ENCODE peak calls at places on chromosomes 11 and 22, in four cellular contexts. L is NCI-H2029; E is stimulated activated CD4-positive, alpha-beta T cell treated with anti-CD3 and anti-CD28 coated beads, Interleukin-2, amount 100 ng/mL, for 48 hours; C is effector CD4-positive, alpha-beta T cell. F is an unnamed sample.

GRCh38 chr11:67999201-67999629 is 4.7 kb downstream of the UNC93B1 start:
- DNase-seq in E (no peak), L (no peak), C (no peak), F (no peak)

GRCh38 chr11:75264356-75264755 is 23.8 kb downstream of the TPBGL start:
- DNase-seq in L (no peak), E (no peak), C (no peak), F (no peak)

GRCh38 chr11:44256673-44257291 is 53.2 kb downstream of the ALX4 start:
- DNase-seq in E (no peak), C (no peak), L (peak), F (no peak)

GRCh38 chr11:116990061-116990473 is 108.2 kb downstream of the SIK3 start:
- DNase-seq in L (no peak), E (no peak), C (no peak), F (no peak)

GRCh38 chr22:46053563-46054090 is 76.7 kb upstream of the WNT7B start:
- DNase-seq in E (peak), C (peak), L (peak), F (peak)

GRCh38 chr22:27494821-27495220 is 306.7 kb downstream of the MN1 start:
- DNase-seq in E (no peak), C (no peak), L (no peak), F (no peak)

GRCh38 chr11:8581300-8581699 is 12.7 kb downstream of the STK33 start:
- DNase-seq in L (no peak), E (no peak), C (no peak), F (no peak)

GRCh38 chr11:132623496-132623895 is 908.8 kb downstream of the OPCML start:
- DNase-seq in L (no peak), C (no peak), E (no peak), F (no peak)

GRCh38 chr22:32623943-32624342 is 149.3 kb downstream of the FBXO7 start:
- DNase-seq in L (peak), E (no peak), C (no peak), F (no peak)

GRCh38 chr22:47322854-47323253 is 560.4 kb downstream of the TBC1D22A start:
- DNase-seq in C (no peak), L (peak), E (no peak), F (no peak)

GRCh38 chr22:40519284-40519947 is 117.1 kb downstream of the MRTFA start:
- DNase-seq in L (no peak), C (no peak), E (no peak), F (no peak)

GRCh38 chr11:59953463-59954218 is 10.2 kb upstream of the OOSP4A start:
- DNase-seq in E (no peak), C (no peak), L (no peak), F (no peak)

GRCh38 chr11:110527146-110527545 is 97.4 kb downstream of the FDX1 start:
- DNase-seq in C (no peak), E (no peak), L (no peak), F (no peak)

GRCh38 chr11:77073328-77074001 is 6.7 kb downstream of the CAPN5 start:
- DNase-seq in E (no peak), L (peak), C (no peak), F (no peak)

GRCh38 chr11:5605849-5606248 is 9.4 kb downstream of the TRIM6 start:
- DNase-seq in L (no peak), C (no peak), E (no peak), F (no peak)

GRCh38 chr11:72085836-72086475 is 5.3 kb downstream of the LRRC51 start:
- DNase-seq in E (no peak), L (peak), C (no peak), F (no peak)

GRCh38 chr11:126585388-126586302 is 230.2 kb downstream of the ST3GAL4 start:
- DNase-seq in C (no peak), L (peak), E (no peak), F (no peak)

GRCh38 chr11:27443746-27444465 is 28.7 kb downstream of the LGR4 start:
- DNase-seq in E (no peak), C (no peak), L (no peak), F (peak)

GRCh38 chr22:23067023-23067650 is 3.2 kb upstream of the GNAZ start:
- DNase-seq in E (no peak), C (no peak), L (no peak), F (no peak)

GRCh38 chr11:69297926-69298777 is 4.2 kb downstream of the MYEOV start:
- DNase-seq in C (peak), E (no peak), L (no peak), F (no peak)

GRCh38 chr11:67289651-67290479 is 762 bp downstream of the ANKRD13D start:
- DNase-seq in C (no peak), L (no peak), E (no peak), F (no peak)

GRCh38 chr11:48031602-48032001 is 51.2 kb downstream of the PTPRJ start:
- DNase-seq in L (no peak), C (no peak), E (no peak), F (no peak)

GRCh38 chr11:69050592-69051380 is 2.1 kb downstream of the TPCN2 start:
- DNase-seq in L (no peak), E (no peak), C (no peak), F (no peak)

GRCh38 chr11:73228268-73229134 is 10.4 kb downstream of the P2RY2 start:
- DNase-seq in E (no peak), C (no peak), L (no peak), F (no peak)

GRCh38 chr11:70076461-70076931 is 1.6 kb upstream of the ANO1 start:
- DNase-seq in L (no peak), E (no peak), C (no peak), F (no peak)

GRCh38 chr11:10701982-10702381 is 8.4 kb upstream of the IRAG1 start:
- DNase-seq in L (no peak), E (no peak), C (no peak), F (no peak)

GRCh38 chr11:47259178-47259977 is 1.6 kb downstream of the NR1H3 start:
- DNase-seq in E (peak), C (no peak), L (no peak), F (no peak)

GRCh38 chr11:104570088-104570701 is 328.1 kb downstream of the CASP12 start:
- DNase-seq in L (no peak), C (no peak), E (no peak), F (no peak)

GRCh38 chr11:65586676-65587075 is 8.9 kb downstream of the KCNK7 start:
- DNase-seq in E (no peak), C (no peak), L (no peak), F (no peak)

GRCh38 chr11:77278595-77279506 is 22.6 kb downstream of the GDPD4 start:
- DNase-seq in L (no peak), C (no peak), E (no peak), F (no peak)

GRCh38 chr11:2296913-2297622 is 4.7 kb downstream of the C11orf21 start:
- DNase-seq in L (no peak), E (no peak), C (no peak), F (no peak)

GRCh38 chr11:7688238-7688826 is 15.0 kb upstream of the CYB5R2 start:
- DNase-seq in L (no peak), C (no peak), E (no peak), F (no peak)

GRCh38 chr22:47629273-47629711 is 866.8 kb downstream of the TBC1D22A start:
- DNase-seq in L (no peak), E (no peak), C (no peak), F (peak)

GRCh38 chr11:35250631-35251030 is 111.7 kb downstream of the CD44 start:
- DNase-seq in E (no peak), C (no peak), L (no peak), F (no peak)

GRCh38 chr11:12280838-12281565 is 96.4 kb upstream of the PARVA start:
- DNase-seq in E (no peak), C (no peak), L (no peak), F (no peak)

GRCh38 chr11:66639066-66639813 is 737 bp downstream of the RBM4 start:
- DNase-seq in L (peak), C (peak), E (no peak), F (no peak)

F was measured in NCI-H1930.